ENCODE peak calls at places on chromosomes 5 and 9, in eight cellular contexts. One of them, this sample, is unnamed.

GRCh38 chr5:168620807-168621206 is 41.6 kb upstream of the PANK3 start:
- DNase-seq in NT2/D1: no peak
- DNase-seq in H1: no peak
- DNase-seq in K562: no peak
- DNase-seq in skeletal muscle cell: no peak
- DNase-seq in left ventricle myocardium inferior: no peak
- DNase-seq in CD4-positive, alpha-beta memory T cell: no peak
- DNase-seq in BE2C: no peak
- DNase-seq in this sample: no peak

GRCh38 chr5:68011259-68011760 is 204.2 kb upstream of the PIK3R1 start:
- DNase-seq in NT2/D1: no peak
- DNase-seq in left ventricle myocardium inferior: no peak
- DNase-seq in BE2C: no peak
- DNase-seq in H1: no peak
- DNase-seq in CD4-positive, alpha-beta memory T cell: no peak
- DNase-seq in skeletal muscle cell: no peak
- DNase-seq in K562: no peak
- DNase-seq in this sample: no peak

GRCh38 chr5:93677344-93678021 is 63.9 kb downstream of the POU5F2 start:
- DNase-seq in NT2/D1: peak
- DNase-seq in BE2C: peak
- DNase-seq in CD4-positive, alpha-beta memory T cell: no peak
- DNase-seq in left ventricle myocardium inferior: peak
- DNase-seq in skeletal muscle cell: peak
- DNase-seq in K562: no peak
- DNase-seq in H1: no peak
- DNase-seq in this sample: no peak

GRCh38 chr9:91844170-91844569 is 105.9 kb downstream of the ROR2 start:
- DNase-seq in left ventricle myocardium inferior: peak
- DNase-seq in BE2C: no peak
- DNase-seq in H1: no peak
- DNase-seq in K562: no peak
- DNase-seq in NT2/D1: no peak
- DNase-seq in skeletal muscle cell: no peak
- DNase-seq in CD4-positive, alpha-beta memory T cell: no peak
- DNase-seq in this sample: no peak

GRCh38 chr9:36317766-36318165 is 59.5 kb upstream of the GNE start:
- DNase-seq in K562: no peak
- DNase-seq in skeletal muscle cell: no peak
- DNase-seq in left ventricle myocardium inferior: peak
- DNase-seq in H1: no peak
- DNase-seq in NT2/D1: no peak
- DNase-seq in CD4-positive, alpha-beta memory T cell: no peak
- DNase-seq in BE2C: no peak
- DNase-seq in this sample: no peak

GRCh38 chr9:98477884-98478283 is 222.4 kb upstream of the TBC1D2 start:
- DNase-seq in K562: no peak
- DNase-seq in left ventricle myocardium inferior: no peak
- DNase-seq in skeletal muscle cell: no peak
- DNase-seq in CD4-positive, alpha-beta memory T cell: no peak
- DNase-seq in NT2/D1: no peak
- DNase-seq in BE2C: no peak
- DNase-seq in H1: no peak
- DNase-seq in this sample: peak

GRCh38 chr5:128093368-128093767 is 9.8 kb downstream of the SLC12A2 start:
- DNase-seq in H1: no peak
- DNase-seq in CD4-positive, alpha-beta memory T cell: no peak
- DNase-seq in left ventricle myocardium inferior: no peak
- DNase-seq in BE2C: no peak
- DNase-seq in K562: no peak
- DNase-seq in NT2/D1: no peak
- DNase-seq in skeletal muscle cell: no peak
- DNase-seq in this sample: no peak

GRCh38 chr9:4366649-4367330 is 66.9 kb upstream of the GLIS3 start:
- DNase-seq in CD4-positive, alpha-beta memory T cell: peak
- DNase-seq in NT2/D1: peak
- DNase-seq in left ventricle myocardium inferior: no peak
- DNase-seq in BE2C: peak
- DNase-seq in skeletal muscle cell: peak
- DNase-seq in H1: peak
- DNase-seq in K562: peak
- DNase-seq in this sample: peak

GRCh38 chr5:148381906-148382305 is 1.9 kb upstream of the FBXO38 start:
- DNase-seq in H1: no peak
- DNase-seq in CD4-positive, alpha-beta memory T cell: no peak
- DNase-seq in BE2C: no peak
- DNase-seq in K562: no peak
- DNase-seq in NT2/D1: no peak
- DNase-seq in left ventricle myocardium inferior: no peak
- DNase-seq in skeletal muscle cell: no peak
- DNase-seq in this sample: no peak

GRCh38 chr9:77752566-77752965 is 104.4 kb upstream of the GNA14 start:
- DNase-seq in BE2C: no peak
- DNase-seq in skeletal muscle cell: peak
- DNase-seq in left ventricle myocardium inferior: no peak
- DNase-seq in NT2/D1: no peak
- DNase-seq in H1: no peak
- DNase-seq in K562: no peak
- DNase-seq in CD4-positive, alpha-beta memory T cell: no peak
- DNase-seq in this sample: no peak

GRCh38 chr9:97557606-97558095 is 56.2 kb downstream of the TMOD1 start:
- DNase-seq in left ventricle myocardium inferior: peak
- DNase-seq in K562: no peak
- DNase-seq in BE2C: peak
- DNase-seq in CD4-positive, alpha-beta memory T cell: no peak
- DNase-seq in skeletal muscle cell: no peak
- DNase-seq in NT2/D1: no peak
- DNase-seq in H1: no peak
- DNase-seq in this sample: no peak

GRCh38 chr5:65880673-65881072 is 45.7 kb upstream of the ERBIN start:
- DNase-seq in BE2C: peak
- DNase-seq in skeletal muscle cell: no peak
- DNase-seq in K562: no peak
- DNase-seq in NT2/D1: no peak
- DNase-seq in H1: no peak
- DNase-seq in CD4-positive, alpha-beta memory T cell: no peak
- DNase-seq in left ventricle myocardium inferior: no peak
- DNase-seq in this sample: no peak

GRCh38 chr5:64977779-64978178 is 209.0 kb downstream of the CWC27 start:
- DNase-seq in CD4-positive, alpha-beta memory T cell: no peak
- DNase-seq in left ventricle myocardium inferior: no peak
- DNase-seq in K562: no peak
- DNase-seq in skeletal muscle cell: no peak
- DNase-seq in H1: no peak
- DNase-seq in NT2/D1: no peak
- DNase-seq in BE2C: no peak
- DNase-seq in this sample: no peak

GRCh38 chr5:127793052-127793451 is 89.9 kb downstream of the CCDC192 start:
- DNase-seq in CD4-positive, alpha-beta memory T cell: no peak
- DNase-seq in K562: no peak
- DNase-seq in skeletal muscle cell: no peak
- DNase-seq in BE2C: no peak
- DNase-seq in left ventricle myocardium inferior: no peak
- DNase-seq in NT2/D1: no peak
- DNase-seq in H1: no peak
- DNase-seq in this sample: no peak

GRCh38 chr5:1322955-1323802 is 21.7 kb downstream of the CLPTM1L start:
- DNase-seq in H1: no peak
- DNase-seq in NT2/D1: no peak
- DNase-seq in BE2C: no peak
- DNase-seq in K562: no peak
- DNase-seq in left ventricle myocardium inferior: no peak
- DNase-seq in CD4-positive, alpha-beta memory T cell: no peak
- DNase-seq in skeletal muscle cell: no peak
- DNase-seq in this sample: no peak

GRCh38 chr5:111787006-111787405 is 30.0 kb upstream of the NREP start:
- DNase-seq in BE2C: no peak
- DNase-seq in left ventricle myocardium inferior: no peak
- DNase-seq in skeletal muscle cell: no peak
- DNase-seq in K562: no peak
- DNase-seq in CD4-positive, alpha-beta memory T cell: no peak
- DNase-seq in NT2/D1: no peak
- DNase-seq in H1: no peak
- DNase-seq in this sample: no peak

GRCh38 chr9:77827104-77827784 is 179.1 kb upstream of the GNA14 start:
- DNase-seq in left ventricle myocardium inferior: no peak
- DNase-seq in H1: no peak
- DNase-seq in skeletal muscle cell: no peak
- DNase-seq in NT2/D1: no peak
- DNase-seq in BE2C: no peak
- DNase-seq in CD4-positive, alpha-beta memory T cell: no peak
- DNase-seq in K562: peak
- DNase-seq in this sample: peak

GRCh38 chr9:3768698-3769458 is 243.1 kb upstream of the RFX3 start:
- DNase-seq in H1: no peak
- DNase-seq in BE2C: no peak
- DNase-seq in skeletal muscle cell: peak
- DNase-seq in left ventricle myocardium inferior: no peak
- DNase-seq in CD4-positive, alpha-beta memory T cell: no peak
- DNase-seq in NT2/D1: no peak
- DNase-seq in K562: no peak
- DNase-seq in this sample: no peak

GRCh38 chr5:54524082-54524481 is 6.5 kb downstream of the SNX18 start:
- DNase-seq in skeletal muscle cell: no peak
- DNase-seq in BE2C: no peak
- DNase-seq in CD4-positive, alpha-beta memory T cell: no peak
- DNase-seq in H1: no peak
- DNase-seq in left ventricle myocardium inferior: no peak
- DNase-seq in K562: no peak
- DNase-seq in NT2/D1: no peak
- DNase-seq in this sample: no peak
- H3K4me3 ChIP-seq in skeletal muscle cell: no peak
- H3K4me3 ChIP-seq in BE2C: no peak
- H3K4me3 ChIP-seq in CD4-positive, alpha-beta memory T cell: no peak
- H3K4me3 ChIP-seq in H1: no peak
- H3K4me3 ChIP-seq in left ventricle myocardium inferior: peak
- H3K4me3 ChIP-seq in K562: no peak
- H3K4me3 ChIP-seq in NT2/D1: no peak
- H3K4me3 ChIP-seq in this sample: no peak

GRCh38 chr9:105510024-105510423 is 47.9 kb upstream of the FKTN start:
- DNase-seq in NT2/D1: no peak
- DNase-seq in skeletal muscle cell: peak
- DNase-seq in H1: no peak
- DNase-seq in left ventricle myocardium inferior: no peak
- DNase-seq in K562: no peak
- DNase-seq in CD4-positive, alpha-beta memory T cell: no peak
- DNase-seq in BE2C: no peak
- DNase-seq in this sample: no peak

GRCh38 chr9:105511486-105511885 is 46.4 kb upstream of the FKTN start:
- DNase-seq in BE2C: no peak
- DNase-seq in H1: no peak
- DNase-seq in K562: no peak
- DNase-seq in left ventricle myocardium inferior: no peak
- DNase-seq in skeletal muscle cell: no peak
- DNase-seq in CD4-positive, alpha-beta memory T cell: no peak
- DNase-seq in NT2/D1: no peak
- DNase-seq in this sample: no peak

GRCh38 chr9:105515811-105516413 is 42.0 kb upstream of the FKTN start:
- DNase-seq in skeletal muscle cell: no peak
- DNase-seq in left ventricle myocardium inferior: no peak
- DNase-seq in NT2/D1: peak
- DNase-seq in K562: no peak
- DNase-seq in CD4-positive, alpha-beta memory T cell: no peak
- DNase-seq in H1: peak
- DNase-seq in BE2C: no peak
- DNase-seq in this sample: no peak
- H3K4me3 ChIP-seq in skeletal muscle cell: no peak
- H3K4me3 ChIP-seq in left ventricle myocardium inferior: no peak
- H3K4me3 ChIP-seq in NT2/D1: no peak
- H3K4me3 ChIP-seq in K562: no peak
- H3K4me3 ChIP-seq in CD4-positive, alpha-beta memory T cell: no peak
- H3K4me3 ChIP-seq in H1: no peak
- H3K4me3 ChIP-seq in BE2C: no peak
- H3K4me3 ChIP-seq in this sample: no peak

GRCh38 chr9:104868303-104868686 is 59.7 kb downstream of the ABCA1 start:
- DNase-seq in skeletal muscle cell: no peak
- DNase-seq in NT2/D1: no peak
- DNase-seq in H1: no peak
- DNase-seq in CD4-positive, alpha-beta memory T cell: no peak
- DNase-seq in BE2C: no peak
- DNase-seq in left ventricle myocardium inferior: no peak
- DNase-seq in K562: no peak
- DNase-seq in this sample: no peak
- H3K4me3 ChIP-seq in skeletal muscle cell: no peak
- H3K4me3 ChIP-seq in NT2/D1: no peak
- H3K4me3 ChIP-seq in H1: no peak
- H3K4me3 ChIP-seq in CD4-positive, alpha-beta memory T cell: no peak
- H3K4me3 ChIP-seq in BE2C: no peak
- H3K4me3 ChIP-seq in left ventricle myocardium inferior: no peak
- H3K4me3 ChIP-seq in K562: no peak
- H3K4me3 ChIP-seq in this sample: no peak

GRCh38 chr5:7397005-7397546 is 1.1 kb downstream of the ADCY2 start:
- DNase-seq in skeletal muscle cell: no peak
- DNase-seq in NT2/D1: no peak
- DNase-seq in K562: no peak
- DNase-seq in H1: no peak
- DNase-seq in BE2C: no peak
- DNase-seq in CD4-positive, alpha-beta memory T cell: no peak
- DNase-seq in left ventricle myocardium inferior: no peak
- DNase-seq in this sample: no peak
- H3K4me3 ChIP-seq in skeletal muscle cell: no peak
- H3K4me3 ChIP-seq in NT2/D1: peak
- H3K4me3 ChIP-seq in K562: no peak
- H3K4me3 ChIP-seq in H1: peak
- H3K4me3 ChIP-seq in BE2C: no peak
- H3K4me3 ChIP-seq in CD4-positive, alpha-beta memory T cell: no peak
- H3K4me3 ChIP-seq in left ventricle myocardium inferior: peak
- H3K4me3 ChIP-seq in this sample: no peak

GRCh38 chr5:172303090-172303995 is 19.8 kb upstream of the UBTD2 start:
- DNase-seq in K562: no peak
- DNase-seq in CD4-positive, alpha-beta memory T cell: no peak
- DNase-seq in H1: no peak
- DNase-seq in left ventricle myocardium inferior: no peak
- DNase-seq in skeletal muscle cell: no peak
- DNase-seq in BE2C: no peak
- DNase-seq in NT2/D1: no peak
- DNase-seq in this sample: no peak
- H3K4me3 ChIP-seq in K562: no peak
- H3K4me3 ChIP-seq in CD4-positive, alpha-beta memory T cell: no peak
- H3K4me3 ChIP-seq in H1: no peak
- H3K4me3 ChIP-seq in left ventricle myocardium inferior: no peak
- H3K4me3 ChIP-seq in skeletal muscle cell: no peak
- H3K4me3 ChIP-seq in BE2C: no peak
- H3K4me3 ChIP-seq in NT2/D1: no peak
- H3K4me3 ChIP-seq in this sample: no peak

GRCh38 chr9:126806336-126806735 is 1.5 kb downstream of the ZBTB43 start:
- DNase-seq in BE2C: no peak
- DNase-seq in K562: no peak
- DNase-seq in H1: no peak
- DNase-seq in CD4-positive, alpha-beta memory T cell: no peak
- DNase-seq in left ventricle myocardium inferior: no peak
- DNase-seq in skeletal muscle cell: peak
- DNase-seq in NT2/D1: no peak
- DNase-seq in this sample: no peak
- H3K4me3 ChIP-seq in BE2C: peak
- H3K4me3 ChIP-seq in K562: peak
- H3K4me3 ChIP-seq in H1: peak
- H3K4me3 ChIP-seq in CD4-positive, alpha-beta memory T cell: peak
- H3K4me3 ChIP-seq in left ventricle myocardium inferior: peak
- H3K4me3 ChIP-seq in skeletal muscle cell: peak
- H3K4me3 ChIP-seq in NT2/D1: no peak
- H3K4me3 ChIP-seq in this sample: peak

GRCh38 chr5:132655821-132656773 is 1.9 kb upstream of the IL13 start:
- DNase-seq in H1: peak
- DNase-seq in left ventricle myocardium inferior: no peak
- DNase-seq in BE2C: peak
- DNase-seq in CD4-positive, alpha-beta memory T cell: no peak
- DNase-seq in NT2/D1: no peak
- DNase-seq in skeletal muscle cell: no peak
- DNase-seq in K562: no peak
- DNase-seq in this sample: no peak
- H3K4me3 ChIP-seq in H1: peak
- H3K4me3 ChIP-seq in left ventricle myocardium inferior: peak
- H3K4me3 ChIP-seq in BE2C: peak
- H3K4me3 ChIP-seq in CD4-positive, alpha-beta memory T cell: peak
- H3K4me3 ChIP-seq in NT2/D1: peak
- H3K4me3 ChIP-seq in skeletal muscle cell: peak
- H3K4me3 ChIP-seq in K562: no peak
- H3K4me3 ChIP-seq in this sample: no peak